ENCODE peak calls at places on chromosomes 5 and 9, in nine cellular contexts. One of them, this sample, is unnamed.

GRCh38 chr9:120032639-120033038 is 547.3 kb downstream of the CDK5RAP2 start:
- DNase-seq in psoas muscle: no peak
- DNase-seq in pancreas: no peak
- DNase-seq in PC-3: no peak
- DNase-seq in activated T-helper 9 cell treated with anti-CD3 and anti-CD28 coated beads, Interleukin-2, amount 50 U/mL, for 16 hours: no peak
- DNase-seq in GM23248: peak; percentile 31
- DNase-seq in NCI-H526 treated with DMSO at 0.1 percent for 48 hours: no peak
- DNase-seq in HS-5: no peak
- DNase-seq in T-cell: no peak
- DNase-seq in this sample: no peak

GRCh38 chr9:16277471-16277870 is 593.0 kb downstream of the BNC2 start:
- DNase-seq in psoas muscle: no peak
- DNase-seq in pancreas: no peak
- DNase-seq in PC-3: no peak
- DNase-seq in activated T-helper 9 cell treated with anti-CD3 and anti-CD28 coated beads, Interleukin-2, amount 50 U/mL, for 16 hours: no peak
- DNase-seq in GM23248: no peak
- DNase-seq in NCI-H526 treated with DMSO at 0.1 percent for 48 hours: no peak
- DNase-seq in HS-5: no peak
- DNase-seq in T-cell: no peak
- DNase-seq in this sample: no peak

GRCh38 chr5:150789943-150790611 is 11.5 kb downstream of the SMIM3 start:
- DNase-seq in psoas muscle: peak; percentile 38
- DNase-seq in pancreas: no peak
- DNase-seq in PC-3: peak; percentile 90
- DNase-seq in activated T-helper 9 cell treated with anti-CD3 and anti-CD28 coated beads, Interleukin-2, amount 50 U/mL, for 16 hours: peak; percentile 51
- DNase-seq in GM23248: peak; percentile 100
- DNase-seq in NCI-H526 treated with DMSO at 0.1 percent for 48 hours: no peak
- DNase-seq in HS-5: peak; percentile 94
- DNase-seq in T-cell: peak; percentile 35
- DNase-seq in this sample: peak; percentile 76

GRCh38 chr5:38670878-38671277 is 114.4 kb upstream of the LIFR start:
- DNase-seq in psoas muscle: peak; percentile 25
- DNase-seq in pancreas: no peak
- DNase-seq in PC-3: no peak
- DNase-seq in activated T-helper 9 cell treated with anti-CD3 and anti-CD28 coated beads, Interleukin-2, amount 50 U/mL, for 16 hours: no peak
- DNase-seq in GM23248: peak; percentile 15
- DNase-seq in NCI-H526 treated with DMSO at 0.1 percent for 48 hours: no peak
- DNase-seq in HS-5: no peak
- DNase-seq in T-cell: no peak
- DNase-seq in this sample: no peak

GRCh38 chr5:135307143-135307903 is 91.7 kb downstream of the MACROH2A1 start:
- DNase-seq in psoas muscle: no peak
- DNase-seq in pancreas: no peak
- DNase-seq in PC-3: no peak
- DNase-seq in activated T-helper 9 cell treated with anti-CD3 and anti-CD28 coated beads, Interleukin-2, amount 50 U/mL, for 16 hours: no peak
- DNase-seq in GM23248: no peak
- DNase-seq in NCI-H526 treated with DMSO at 0.1 percent for 48 hours: no peak
- DNase-seq in HS-5: no peak
- DNase-seq in T-cell: no peak
- DNase-seq in this sample: no peak

GRCh38 chr5:178551468-178551867 is 38.7 kb downstream of the COL23A1 start:
- DNase-seq in psoas muscle: no peak
- DNase-seq in pancreas: no peak
- DNase-seq in PC-3: no peak
- DNase-seq in activated T-helper 9 cell treated with anti-CD3 and anti-CD28 coated beads, Interleukin-2, amount 50 U/mL, for 16 hours: no peak
- DNase-seq in GM23248: no peak
- DNase-seq in NCI-H526 treated with DMSO at 0.1 percent for 48 hours: no peak
- DNase-seq in HS-5: no peak
- DNase-seq in T-cell: no peak
- DNase-seq in this sample: no peak

GRCh38 chr5:131997727-131998117 is 13.7 kb downstream of the ACSL6 start:
- DNase-seq in psoas muscle: no peak
- DNase-seq in pancreas: no peak
- DNase-seq in PC-3: no peak
- DNase-seq in activated T-helper 9 cell treated with anti-CD3 and anti-CD28 coated beads, Interleukin-2, amount 50 U/mL, for 16 hours: no peak
- DNase-seq in GM23248: no peak
- DNase-seq in NCI-H526 treated with DMSO at 0.1 percent for 48 hours: no peak
- DNase-seq in HS-5: no peak
- DNase-seq in T-cell: no peak
- DNase-seq in this sample: no peak

GRCh38 chr9:28423255-28423654 is 850.0 kb upstream of the C9orf72 start:
- DNase-seq in psoas muscle: no peak
- DNase-seq in pancreas: no peak
- DNase-seq in PC-3: no peak
- DNase-seq in activated T-helper 9 cell treated with anti-CD3 and anti-CD28 coated beads, Interleukin-2, amount 50 U/mL, for 16 hours: no peak
- DNase-seq in GM23248: no peak
- DNase-seq in NCI-H526 treated with DMSO at 0.1 percent for 48 hours: no peak
- DNase-seq in HS-5: no peak
- DNase-seq in T-cell: no peak
- DNase-seq in this sample: no peak

GRCh38 chr9:4839470-4839912 is 46.7 kb downstream of the RCL1 start:
- DNase-seq in psoas muscle: no peak
- DNase-seq in pancreas: no peak
- DNase-seq in PC-3: no peak
- DNase-seq in activated T-helper 9 cell treated with anti-CD3 and anti-CD28 coated beads, Interleukin-2, amount 50 U/mL, for 16 hours: no peak
- DNase-seq in GM23248: no peak
- DNase-seq in NCI-H526 treated with DMSO at 0.1 percent for 48 hours: no peak
- DNase-seq in HS-5: no peak
- DNase-seq in T-cell: no peak
- DNase-seq in this sample: no peak

GRCh38 chr5:167244583-167244982 is 1046.9 kb upstream of the WWC1 start:
- DNase-seq in psoas muscle: no peak
- DNase-seq in pancreas: no peak
- DNase-seq in PC-3: no peak
- DNase-seq in activated T-helper 9 cell treated with anti-CD3 and anti-CD28 coated beads, Interleukin-2, amount 50 U/mL, for 16 hours: no peak
- DNase-seq in GM23248: no peak
- DNase-seq in NCI-H526 treated with DMSO at 0.1 percent for 48 hours: peak; percentile 48
- DNase-seq in HS-5: no peak
- DNase-seq in T-cell: no peak
- DNase-seq in this sample: no peak

GRCh38 chr5:163968651-163969050 is 463.2 kb downstream of the MAT2B start:
- DNase-seq in psoas muscle: no peak
- DNase-seq in pancreas: no peak
- DNase-seq in PC-3: no peak
- DNase-seq in activated T-helper 9 cell treated with anti-CD3 and anti-CD28 coated beads, Interleukin-2, amount 50 U/mL, for 16 hours: no peak
- DNase-seq in GM23248: no peak
- DNase-seq in NCI-H526 treated with DMSO at 0.1 percent for 48 hours: no peak
- DNase-seq in HS-5: no peak
- DNase-seq in T-cell: no peak
- DNase-seq in this sample: no peak

GRCh38 chr5:87099246-87099914 is 168.3 kb upstream of the RASA1 start:
- DNase-seq in psoas muscle: no peak
- DNase-seq in pancreas: no peak
- DNase-seq in PC-3: peak; percentile 98
- DNase-seq in activated T-helper 9 cell treated with anti-CD3 and anti-CD28 coated beads, Interleukin-2, amount 50 U/mL, for 16 hours: no peak
- DNase-seq in GM23248: no peak
- DNase-seq in NCI-H526 treated with DMSO at 0.1 percent for 48 hours: no peak
- DNase-seq in HS-5: no peak
- DNase-seq in T-cell: no peak
- DNase-seq in this sample: no peak

GRCh38 chr9:127654619-127655018 is 42.5 kb downstream of the STXBP1 start:
- DNase-seq in psoas muscle: no peak
- DNase-seq in pancreas: no peak
- DNase-seq in PC-3: no peak
- DNase-seq in activated T-helper 9 cell treated with anti-CD3 and anti-CD28 coated beads, Interleukin-2, amount 50 U/mL, for 16 hours: no peak
- DNase-seq in GM23248: no peak
- DNase-seq in NCI-H526 treated with DMSO at 0.1 percent for 48 hours: no peak
- DNase-seq in HS-5: no peak
- DNase-seq in T-cell: no peak
- DNase-seq in this sample: no peak

GRCh38 chr9:129181246-129181645 is 3.2 kb upstream of the IER5L start:
- DNase-seq in psoas muscle: no peak
- DNase-seq in pancreas: no peak
- DNase-seq in PC-3: no peak
- DNase-seq in activated T-helper 9 cell treated with anti-CD3 and anti-CD28 coated beads, Interleukin-2, amount 50 U/mL, for 16 hours: no peak
- DNase-seq in GM23248: no peak
- DNase-seq in NCI-H526 treated with DMSO at 0.1 percent for 48 hours: no peak
- DNase-seq in HS-5: no peak
- DNase-seq in T-cell: no peak
- DNase-seq in this sample: no peak

This sample was measured in uterus.